ENCODE peak calls at places on chromosome 5, in nine cellular contexts. One of them, this sample, is unnamed. For H3K4me1, the result is how much of the 10 kb centered on the place peaks cover.

GRCh38 chr5:77683171-77683732 is 44.7 kb upstream of the OTP start:
- DNase-seq in colonic mucosa: no peak
- DNase-seq in CD8-positive, alpha-beta T cell: no peak
- DNase-seq in thyroid gland: no peak
- DNase-seq in PC-9: no peak
- DNase-seq in pancreas: no peak
- DNase-seq in breast epithelium: no peak
- DNase-seq in body of pancreas: no peak
- DNase-seq in tibial nerve: no peak
- DNase-seq in this sample: no peak

GRCh38 chr5:154697335-154697734 is 57.8 kb upstream of the LARP1 start:
- DNase-seq in body of pancreas: no peak
- DNase-seq in PC-9: no peak
- DNase-seq in colonic mucosa: no peak
- DNase-seq in thyroid gland: no peak
- DNase-seq in tibial nerve: no peak
- DNase-seq in breast epithelium: no peak
- DNase-seq in pancreas: no peak
- DNase-seq in CD8-positive, alpha-beta T cell: no peak
- DNase-seq in this sample: no peak

GRCh38 chr5:172284275-172284971 is 859 bp upstream of the UBTD2 start:
- DNase-seq in colonic mucosa: no peak
- DNase-seq in PC-9: no peak
- DNase-seq in breast epithelium: no peak
- DNase-seq in pancreas: no peak
- DNase-seq in CD8-positive, alpha-beta T cell: no peak
- DNase-seq in thyroid gland: no peak
- DNase-seq in tibial nerve: peak
- DNase-seq in body of pancreas: no peak
- DNase-seq in this sample: no peak

GRCh38 chr5:78666041-78666444 is 17.5 kb upstream of the LHFPL2 start:
- DNase-seq in CD8-positive, alpha-beta T cell: no peak
- DNase-seq in breast epithelium: no peak
- DNase-seq in tibial nerve: no peak
- DNase-seq in body of pancreas: no peak
- DNase-seq in thyroid gland: peak
- DNase-seq in colonic mucosa: no peak
- DNase-seq in pancreas: no peak
- DNase-seq in PC-9: no peak
- DNase-seq in this sample: no peak

GRCh38 chr5:53089481-53089976 is 20.0 kb downstream of the MOCS2 start:
- DNase-seq in thyroid gland: no peak
- DNase-seq in PC-9: no peak
- DNase-seq in tibial nerve: no peak
- DNase-seq in breast epithelium: no peak
- DNase-seq in colonic mucosa: no peak
- DNase-seq in pancreas: no peak
- DNase-seq in CD8-positive, alpha-beta T cell: no peak
- DNase-seq in body of pancreas: no peak
- DNase-seq in this sample: no peak

GRCh38 chr5:167208911-167209310 is 1082.5 kb upstream of the WWC1 start:
- DNase-seq in breast epithelium: no peak
- DNase-seq in body of pancreas: no peak
- DNase-seq in pancreas: no peak
- DNase-seq in PC-9: peak
- DNase-seq in tibial nerve: no peak
- DNase-seq in thyroid gland: no peak
- DNase-seq in colonic mucosa: no peak
- DNase-seq in CD8-positive, alpha-beta T cell: no peak
- DNase-seq in this sample: no peak

GRCh38 chr5:27137329-27137728 is 98.9 kb upstream of the CDH9 start:
- DNase-seq in breast epithelium: no peak
- DNase-seq in body of pancreas: no peak
- DNase-seq in thyroid gland: no peak
- DNase-seq in PC-9: no peak
- DNase-seq in colonic mucosa: no peak
- DNase-seq in tibial nerve: no peak
- DNase-seq in pancreas: no peak
- DNase-seq in CD8-positive, alpha-beta T cell: no peak
- DNase-seq in this sample: no peak

GRCh38 chr5:61280205-61280604 is 51.9 kb upstream of the ZSWIM6 start:
- DNase-seq in pancreas: no peak
- DNase-seq in thyroid gland: peak
- DNase-seq in PC-9: peak
- DNase-seq in CD8-positive, alpha-beta T cell: no peak
- DNase-seq in body of pancreas: no peak
- DNase-seq in breast epithelium: no peak
- DNase-seq in colonic mucosa: no peak
- DNase-seq in tibial nerve: peak
- DNase-seq in this sample: peak

GRCh38 chr5:159103086-159103485 is 3.4 kb upstream of the EBF1 start:
- DNase-seq in colonic mucosa: no peak
- DNase-seq in PC-9: no peak
- DNase-seq in CD8-positive, alpha-beta T cell: no peak
- DNase-seq in breast epithelium: no peak
- DNase-seq in body of pancreas: no peak
- DNase-seq in pancreas: no peak
- DNase-seq in thyroid gland: no peak
- DNase-seq in tibial nerve: no peak
- DNase-seq in this sample: no peak

GRCh38 chr5:145834554-145834916 is 607 bp downstream of the PRELID2 start:
- DNase-seq in thyroid gland: no peak
- DNase-seq in pancreas: no peak
- DNase-seq in colonic mucosa: no peak
- DNase-seq in breast epithelium: no peak
- DNase-seq in PC-9: no peak
- DNase-seq in body of pancreas: no peak
- DNase-seq in CD8-positive, alpha-beta T cell: no peak
- DNase-seq in tibial nerve: no peak
- DNase-seq in this sample: no peak

GRCh38 chr5:58800861-58801540 is 218.1 kb downstream of the RAB3C start:
- DNase-seq in PC-9: no peak
- DNase-seq in CD8-positive, alpha-beta T cell: no peak
- DNase-seq in colonic mucosa: no peak
- DNase-seq in pancreas: no peak
- DNase-seq in breast epithelium: no peak
- DNase-seq in thyroid gland: no peak
- DNase-seq in body of pancreas: no peak
- DNase-seq in tibial nerve: no peak
- DNase-seq in this sample: no peak

GRCh38 chr5:160311491-160312138 is 749 bp downstream of the CCNJL start:
- DNase-seq in thyroid gland: peak
- DNase-seq in breast epithelium: no peak
- DNase-seq in CD8-positive, alpha-beta T cell: no peak
- DNase-seq in colonic mucosa: no peak
- DNase-seq in tibial nerve: no peak
- DNase-seq in PC-9: no peak
- DNase-seq in body of pancreas: no peak
- DNase-seq in pancreas: no peak
- DNase-seq in this sample: no peak

GRCh38 chr5:73540192-73540591 is 25.2 kb downstream of the ANKRA2 start:
- DNase-seq in breast epithelium: no peak
- DNase-seq in CD8-positive, alpha-beta T cell: no peak
- DNase-seq in pancreas: no peak
- DNase-seq in body of pancreas: no peak
- DNase-seq in PC-9: peak
- DNase-seq in thyroid gland: no peak
- DNase-seq in tibial nerve: no peak
- DNase-seq in colonic mucosa: no peak
- DNase-seq in this sample: no peak

GRCh38 chr5:73544429-73545402 is 20.7 kb downstream of the ANKRA2 start:
- DNase-seq in PC-9: no peak
- DNase-seq in CD8-positive, alpha-beta T cell: no peak
- DNase-seq in thyroid gland: peak
- DNase-seq in body of pancreas: peak
- DNase-seq in breast epithelium: peak
- DNase-seq in tibial nerve: no peak
- DNase-seq in colonic mucosa: peak
- DNase-seq in pancreas: peak
- DNase-seq in this sample: no peak

GRCh38 chr5:73545403-73545779 is 20.0 kb downstream of the ANKRA2 start:
- DNase-seq in colonic mucosa: no peak
- DNase-seq in tibial nerve: no peak
- DNase-seq in CD8-positive, alpha-beta T cell: no peak
- DNase-seq in body of pancreas: no peak
- DNase-seq in thyroid gland: no peak
- DNase-seq in breast epithelium: no peak
- DNase-seq in PC-9: no peak
- DNase-seq in pancreas: no peak
- DNase-seq in this sample: no peak

DNA sequence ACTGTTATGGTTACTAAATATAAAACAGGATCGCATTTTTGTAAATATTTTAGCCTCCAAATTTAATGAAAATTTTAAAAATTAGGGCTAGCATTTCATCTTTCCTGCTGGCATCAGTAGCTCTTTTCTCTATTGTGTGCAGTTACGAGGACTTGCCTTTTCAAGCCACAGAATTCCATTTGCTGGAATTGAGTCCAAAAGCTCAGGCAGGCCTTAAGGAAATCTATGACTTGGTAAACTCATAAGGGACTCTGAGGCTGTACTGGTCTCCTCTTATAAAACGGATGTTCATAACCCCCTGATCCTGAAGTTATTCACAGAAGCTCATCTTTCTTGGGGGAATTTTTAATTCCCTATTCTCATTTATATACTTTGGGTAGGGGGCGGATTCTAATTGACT is 23.5 kb downstream of the ANKRA2 start:
- DNase-seq in body of pancreas: no peak
- DNase-seq in thyroid gland: no peak
- DNase-seq in breast epithelium: no peak
- DNase-seq in colonic mucosa: no peak
- DNase-seq in pancreas: no peak
- DNase-seq in PC-9: no peak
- DNase-seq in tibial nerve: no peak
- DNase-seq in CD8-positive, alpha-beta T cell: no peak
- DNase-seq in this sample: no peak
- TF ChIP-seq CTCF in body of pancreas: no peak
- TF ChIP-seq CTCF in thyroid gland: no peak
- TF ChIP-seq CTCF in breast epithelium: no peak
- TF ChIP-seq CTCF in colonic mucosa: no peak
- TF ChIP-seq CTCF in pancreas: no peak
- TF ChIP-seq CTCF in PC-9: no peak
- TF ChIP-seq CTCF in tibial nerve: no peak
- TF ChIP-seq CTCF in CD8-positive, alpha-beta T cell: no peak
- TF ChIP-seq CTCF in this sample: no peak

GRCh38 chr5:132102944-132103343 is 29.4 kb downstream of the CSF2 start:
- DNase-seq in thyroid gland: no peak
- DNase-seq in body of pancreas: no peak
- DNase-seq in PC-9: no peak
- DNase-seq in colonic mucosa: no peak
- DNase-seq in pancreas: no peak
- DNase-seq in CD8-positive, alpha-beta T cell: no peak
- DNase-seq in tibial nerve: no peak
- DNase-seq in breast epithelium: no peak
- DNase-seq in this sample: no peak
- H3K4me1 ChIP-seq in thyroid gland: under half
- H3K4me1 ChIP-seq in body of pancreas: under half
- H3K4me1 ChIP-seq in PC-9: half or more
- H3K4me1 ChIP-seq in colonic mucosa: under half
- H3K4me1 ChIP-seq in pancreas: under half
- H3K4me1 ChIP-seq in CD8-positive, alpha-beta T cell: half or more
- H3K4me1 ChIP-seq in tibial nerve: under half
- H3K4me1 ChIP-seq in breast epithelium: under half
- H3K4me1 ChIP-seq in this sample: under half

GRCh38 chr5:98781964-98782363 is 8.5 kb downstream of the RGMB start:
- DNase-seq in pancreas: no peak
- DNase-seq in CD8-positive, alpha-beta T cell: no peak
- DNase-seq in breast epithelium: no peak
- DNase-seq in body of pancreas: no peak
- DNase-seq in thyroid gland: no peak
- DNase-seq in PC-9: no peak
- DNase-seq in colonic mucosa: no peak
- DNase-seq in tibial nerve: no peak
- DNase-seq in this sample: no peak

GRCh38 chr5:98781520-98781919 is 8.1 kb downstream of the RGMB start:
- DNase-seq in pancreas: no peak
- DNase-seq in CD8-positive, alpha-beta T cell: no peak
- DNase-seq in PC-9: no peak
- DNase-seq in tibial nerve: no peak
- DNase-seq in breast epithelium: no peak
- DNase-seq in colonic mucosa: no peak
- DNase-seq in body of pancreas: no peak
- DNase-seq in thyroid gland: no peak
- DNase-seq in this sample: no peak

GRCh38 chr5:98780390-98780789 is 6.9 kb downstream of the RGMB start:
- DNase-seq in thyroid gland: no peak
- DNase-seq in breast epithelium: no peak
- DNase-seq in body of pancreas: no peak
- DNase-seq in colonic mucosa: no peak
- DNase-seq in tibial nerve: no peak
- DNase-seq in pancreas: no peak
- DNase-seq in PC-9: no peak
- DNase-seq in CD8-positive, alpha-beta T cell: no peak
- DNase-seq in this sample: no peak

GRCh38 chr5:98777295-98777694 is 3.8 kb downstream of the RGMB start:
- DNase-seq in thyroid gland: no peak
- DNase-seq in tibial nerve: no peak
- DNase-seq in pancreas: no peak
- DNase-seq in colonic mucosa: no peak
- DNase-seq in breast epithelium: no peak
- DNase-seq in body of pancreas: no peak
- DNase-seq in CD8-positive, alpha-beta T cell: no peak
- DNase-seq in PC-9: no peak
- DNase-seq in this sample: no peak

GRCh38 chr5:98779264-98779877 is 5.9 kb downstream of the RGMB start:
- DNase-seq in pancreas: peak
- DNase-seq in breast epithelium: no peak
- DNase-seq in CD8-positive, alpha-beta T cell: no peak
- DNase-seq in thyroid gland: no peak
- DNase-seq in tibial nerve: no peak
- DNase-seq in colonic mucosa: peak
- DNase-seq in body of pancreas: peak
- DNase-seq in PC-9: no peak
- DNase-seq in this sample: no peak
- H3K27ac ChIP-seq in pancreas: no peak
- H3K27ac ChIP-seq in breast epithelium: peak
- H3K27ac ChIP-seq in CD8-positive, alpha-beta T cell: no peak
- H3K27ac ChIP-seq in thyroid gland: no peak
- H3K27ac ChIP-seq in tibial nerve: no peak
- H3K27ac ChIP-seq in colonic mucosa: peak
- H3K27ac ChIP-seq in body of pancreas: peak
- H3K27ac ChIP-seq in PC-9: no peak
- H3K27ac ChIP-seq in this sample: no peak

DNA sequence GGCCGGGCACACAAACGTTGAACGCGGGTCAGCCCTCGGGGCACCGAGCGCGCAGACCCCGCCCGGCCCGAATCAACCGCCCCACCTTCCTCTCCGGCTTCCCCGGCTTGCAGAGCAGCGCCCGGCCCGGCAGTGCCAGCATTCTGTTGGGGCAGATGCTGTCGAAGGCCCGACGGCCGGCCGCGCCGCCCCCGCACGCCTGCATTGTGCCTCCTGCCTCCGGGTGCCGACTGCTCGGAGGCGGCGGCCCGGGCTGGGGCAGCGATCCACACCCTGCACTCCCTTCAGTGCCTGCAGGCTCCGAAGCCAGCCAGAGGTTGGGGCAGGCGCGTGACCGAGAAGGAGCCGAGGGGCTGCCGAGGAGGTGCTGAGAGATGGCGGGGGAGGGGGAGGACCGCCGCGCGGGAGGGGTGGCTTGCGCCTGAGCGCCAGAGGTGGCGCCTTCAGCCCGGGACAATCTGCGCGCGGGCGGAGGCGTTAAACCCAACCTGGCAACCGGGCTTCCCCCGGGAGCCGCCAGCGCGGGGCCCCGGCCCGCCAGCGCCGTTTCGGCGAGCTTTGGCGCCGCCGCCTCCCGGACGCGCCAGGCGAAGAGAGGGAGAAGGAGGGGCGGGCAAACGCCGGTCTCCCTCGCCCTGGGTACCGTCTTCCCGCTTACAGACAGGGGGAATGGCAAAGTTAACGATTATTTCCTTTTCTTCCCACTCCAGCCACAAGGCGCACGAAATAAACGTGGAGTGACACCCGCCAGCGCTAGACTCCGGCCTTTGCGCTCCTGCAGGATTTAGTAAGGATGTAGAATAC is at the start of gene MCIDAS:
- DNase-seq in body of pancreas: peak
- DNase-seq in tibial nerve: no peak
- DNase-seq in breast epithelium: no peak
- DNase-seq in pancreas: peak
- DNase-seq in colonic mucosa: peak
- DNase-seq in thyroid gland: peak
- DNase-seq in PC-9: peak
- DNase-seq in CD8-positive, alpha-beta T cell: peak
- DNase-seq in this sample: peak
- TF ChIP-seq CTCF in body of pancreas: peak
- TF ChIP-seq CTCF in tibial nerve: no peak
- TF ChIP-seq CTCF in breast epithelium: no peak
- TF ChIP-seq CTCF in pancreas: peak
- TF ChIP-seq CTCF in colonic mucosa: no peak
- TF ChIP-seq CTCF in thyroid gland: no peak
- TF ChIP-seq CTCF in PC-9: no peak
- TF ChIP-seq CTCF in CD8-positive, alpha-beta T cell: no peak
- TF ChIP-seq CTCF in this sample: no peak